ENCODE peak calls at places on chromosome 11, in four cellular contexts. One of them, this sample, is unnamed.

GRCh38 chr11:21785351-21785750 is 407.5 kb upstream of the ANO5 start:
- DNase-seq in hepatocyte: no peak
- DNase-seq in spleen: no peak
- DNase-seq in sigmoid colon: no peak
- DNase-seq in this sample: no peak

GRCh38 chr11:10654211-10655150 is 39.1 kb downstream of the IRAG1 start:
- DNase-seq in hepatocyte: peak; percentile 68
- DNase-seq in spleen: no peak
- DNase-seq in sigmoid colon: peak; percentile 55
- DNase-seq in this sample: no peak

GRCh38 chr11:107591446-107592236 is 694 bp downstream of the ELMOD1 start:
- DNase-seq in hepatocyte: peak; percentile 35
- DNase-seq in spleen: no peak
- DNase-seq in sigmoid colon: no peak
- DNase-seq in this sample: no peak

GRCh38 chr11:107705027-107705426 is 6.8 kb downstream of the SLN start:
- DNase-seq in hepatocyte: no peak
- DNase-seq in spleen: no peak
- DNase-seq in sigmoid colon: no peak
- DNase-seq in this sample: no peak

GRCh38 chr11:44356351-44356750 is 46.4 kb upstream of the ALX4 start:
- DNase-seq in hepatocyte: no peak
- DNase-seq in spleen: no peak
- DNase-seq in sigmoid colon: no peak
- DNase-seq in this sample: no peak

GRCh38 chr11:122202161-122202950 is 86.3 kb upstream of the BLID start:
- DNase-seq in hepatocyte: peak; percentile 38
- DNase-seq in spleen: no peak
- DNase-seq in sigmoid colon: peak; percentile 71
- DNase-seq in this sample: no peak

GRCh38 chr11:114157476-114158050 is 98.1 kb downstream of the ZBTB16 start:
- DNase-seq in hepatocyte: no peak
- DNase-seq in spleen: no peak
- DNase-seq in sigmoid colon: peak; percentile 68
- DNase-seq in this sample: no peak

GRCh38 chr11:19660076-19660475 is 52.6 kb upstream of the NAV2 start:
- DNase-seq in hepatocyte: peak; percentile 67
- DNase-seq in spleen: no peak
- DNase-seq in sigmoid colon: no peak
- DNase-seq in this sample: peak; percentile 78

GRCh38 chr11:74739546-74740270 is 8.5 kb upstream of the CHRDL2 start:
- DNase-seq in hepatocyte: peak; percentile 80
- DNase-seq in spleen: no peak
- DNase-seq in sigmoid colon: no peak
- DNase-seq in this sample: no peak

GRCh38 chr11:45801723-45802315 is 3.1 kb upstream of the SLC35C1 start:
- DNase-seq in hepatocyte: no peak
- DNase-seq in spleen: no peak
- DNase-seq in sigmoid colon: peak; percentile 34
- DNase-seq in this sample: no peak

GRCh38 chr11:67439321-67440228 is 2.1 kb upstream of the PTPRCAP start:
- DNase-seq in hepatocyte: no peak
- DNase-seq in spleen: no peak
- DNase-seq in sigmoid colon: no peak
- DNase-seq in this sample: peak; percentile 55

GRCh38 chr11:70423523-70424505 is 25.5 kb downstream of the CTTN start:
- DNase-seq in hepatocyte: no peak
- DNase-seq in spleen: no peak
- DNase-seq in sigmoid colon: no peak
- DNase-seq in this sample: no peak

GRCh38 chr11:111157571-111157970 is 88.0 kb upstream of the POU2AF2 start:
- DNase-seq in hepatocyte: no peak
- DNase-seq in spleen: no peak
- DNase-seq in sigmoid colon: no peak
- DNase-seq in this sample: no peak

GRCh38 chr11:82747471-82747870 is 13.8 kb upstream of the FAM181B start:
- DNase-seq in hepatocyte: no peak
- DNase-seq in spleen: no peak
- DNase-seq in sigmoid colon: no peak
- DNase-seq in this sample: no peak

GRCh38 chr11:34977039-34977906 is 60.9 kb downstream of the PDHX start:
- DNase-seq in hepatocyte: no peak
- DNase-seq in spleen: no peak
- DNase-seq in sigmoid colon: no peak
- DNase-seq in this sample: no peak

GRCh38 chr11:88482871-88483301 is 145.3 kb upstream of the CTSC start:
- DNase-seq in hepatocyte: no peak
- DNase-seq in spleen: no peak
- DNase-seq in sigmoid colon: no peak
- DNase-seq in this sample: no peak

GRCh38 chr11:42901084-42901483 is 410.7 kb upstream of the API5 start:
- DNase-seq in hepatocyte: no peak
- DNase-seq in spleen: no peak
- DNase-seq in sigmoid colon: no peak
- DNase-seq in this sample: no peak

GRCh38 chr11:69337211-69337721 is 43.3 kb downstream of the MYEOV start:
- DNase-seq in hepatocyte: peak; percentile 58
- DNase-seq in spleen: no peak
- DNase-seq in sigmoid colon: no peak
- DNase-seq in this sample: no peak

GRCh38 chr11:128610765-128611617 is 23.6 kb upstream of the ETS1 start:
- DNase-seq in hepatocyte: no peak
- DNase-seq in spleen: peak; percentile 94
- DNase-seq in sigmoid colon: no peak
- DNase-seq in this sample: no peak

GRCh38 chr11:78653294-78653909 is 78.7 kb upstream of the NARS2 start:
- DNase-seq in hepatocyte: no peak
- DNase-seq in spleen: no peak
- DNase-seq in sigmoid colon: no peak
- DNase-seq in this sample: no peak

GRCh38 chr11:26987726-26988125 is 6.2 kb upstream of the FIBIN start:
- DNase-seq in hepatocyte: no peak
- DNase-seq in spleen: no peak
- DNase-seq in sigmoid colon: no peak
- DNase-seq in this sample: no peak

GRCh38 chr11:107370390-107370789 is 87.2 kb downstream of the CWF19L2 start:
- DNase-seq in hepatocyte: no peak
- DNase-seq in spleen: no peak
- DNase-seq in sigmoid colon: no peak
- DNase-seq in this sample: no peak

GRCh38 chr11:117759305-117759704 is 37.7 kb downstream of the DSCAML1 start:
- DNase-seq in hepatocyte: no peak
- DNase-seq in spleen: no peak
- DNase-seq in sigmoid colon: no peak
- DNase-seq in this sample: no peak

GRCh38 chr11:21909145-21909544 is 283.7 kb upstream of the ANO5 start:
- DNase-seq in hepatocyte: peak; percentile 21
- DNase-seq in spleen: no peak
- DNase-seq in sigmoid colon: no peak
- DNase-seq in this sample: no peak

GRCh38 chr11:64059339-64060176 is 23.8 kb downstream of the FLRT1 start:
- DNase-seq in hepatocyte: no peak
- DNase-seq in spleen: no peak
- DNase-seq in sigmoid colon: no peak
- DNase-seq in this sample: no peak
- H3K27me3 ChIP-seq in hepatocyte: peaks cover 7% of the 10 kb centered on the region
- H3K27me3 ChIP-seq in spleen: peaks cover 37% of the 10 kb centered on the region
- H3K27me3 ChIP-seq in sigmoid colon: no peaks in the 10 kb centered on the region
- H3K27me3 ChIP-seq in this sample: peaks cover 3% of the 10 kb centered on the region

DNA sequence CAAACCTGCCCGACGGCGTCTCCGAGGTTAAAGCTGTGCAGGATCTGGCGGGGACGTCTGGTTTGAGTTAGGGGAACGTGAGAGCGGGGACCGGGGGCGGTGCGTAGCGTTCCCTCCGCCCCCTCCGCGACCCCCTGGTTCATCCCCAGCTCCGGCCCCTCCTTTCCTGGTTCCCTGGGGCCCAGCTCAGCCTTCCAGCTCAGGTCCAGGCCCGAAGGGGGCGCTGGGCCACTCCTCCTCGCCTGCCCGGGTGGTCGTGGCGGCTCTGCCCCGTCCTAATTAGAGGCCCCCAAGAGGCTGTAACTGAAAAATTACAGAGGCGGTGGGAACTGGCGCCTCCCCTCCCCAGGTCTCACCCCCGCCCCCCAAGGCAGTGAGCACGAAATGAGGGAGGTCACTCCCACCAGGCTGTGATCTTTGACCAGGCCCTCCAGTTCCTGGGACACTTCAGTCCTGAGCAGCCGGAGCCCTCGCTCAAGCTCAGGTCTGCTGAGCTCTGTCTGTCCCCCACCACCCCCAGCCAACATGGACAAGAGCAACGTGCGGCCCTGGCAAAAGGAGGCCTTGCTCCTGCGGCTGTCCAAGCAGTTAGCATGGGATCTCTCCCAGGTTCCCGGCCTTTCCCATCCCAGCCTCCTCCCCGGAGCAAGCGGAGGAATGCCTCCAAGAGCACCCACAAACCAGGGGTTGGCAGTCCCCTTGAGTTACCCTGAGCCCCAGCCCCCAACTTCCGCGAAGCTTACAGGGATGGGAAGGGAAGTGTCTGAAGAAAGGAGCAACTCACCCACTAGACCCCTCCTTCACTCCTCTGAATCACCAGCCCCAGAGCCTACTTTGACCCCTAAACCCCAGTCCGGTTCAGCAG is 3.3 kb downstream of the CD248 start:
- DNase-seq in hepatocyte: peak; percentile 86
- DNase-seq in spleen: peak; percentile 82
- DNase-seq in sigmoid colon: no peak
- DNase-seq in this sample: peak; percentile 68
- TF ChIP-seq CTCF in hepatocyte: peak; percentile 52
- TF ChIP-seq CTCF in spleen: no peak
- TF ChIP-seq CTCF in sigmoid colon: no peak
- TF ChIP-seq CTCF in this sample: no peak

DNA sequence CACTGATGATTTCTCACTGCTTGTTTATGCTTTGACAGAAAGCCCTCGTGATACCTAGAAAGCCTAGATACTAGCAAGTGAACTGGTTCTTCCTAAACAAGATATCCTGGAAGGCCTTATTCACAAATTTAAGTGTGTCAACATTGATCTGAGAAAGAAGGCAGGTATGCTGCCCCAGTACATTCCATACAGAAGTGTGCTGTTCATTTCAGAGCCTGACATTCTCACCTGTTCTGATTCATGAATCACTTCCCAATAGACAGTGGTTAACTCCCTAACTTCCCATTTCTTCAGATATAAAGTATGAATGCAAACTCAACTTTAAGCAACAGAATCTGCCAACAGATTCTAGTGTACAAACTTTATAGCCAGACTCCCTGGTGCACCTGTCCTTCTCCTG is 15.5 kb upstream of the RASSF10 start:
- DNase-seq in hepatocyte: no peak
- DNase-seq in spleen: no peak
- DNase-seq in sigmoid colon: no peak
- DNase-seq in this sample: no peak
- H3K27me3 ChIP-seq in hepatocyte: no peaks in the 10 kb centered on the region
- H3K27me3 ChIP-seq in spleen: no peaks in the 10 kb centered on the region
- H3K27me3 ChIP-seq in sigmoid colon: no peaks in the 10 kb centered on the region
- H3K27me3 ChIP-seq in this sample: no peaks in the 10 kb centered on the region

GRCh38 chr11:120137611-120138521 is at the start of gene TRIM29:
- DNase-seq in hepatocyte: peak; percentile 68
- DNase-seq in spleen: peak; percentile 64
- DNase-seq in sigmoid colon: peak; percentile 48
- DNase-seq in this sample: peak; percentile 86
- TF ChIP-seq CTCF in hepatocyte: no peak
- TF ChIP-seq CTCF in spleen: no peak
- TF ChIP-seq CTCF in sigmoid colon: no peak
- TF ChIP-seq CTCF in this sample: peak; percentile 25

GRCh38 chr11:3217751-3218482 is 696 bp downstream of the MRGPRG start:
- DNase-seq in hepatocyte: no peak
- DNase-seq in spleen: peak; percentile 71
- DNase-seq in sigmoid colon: peak; percentile 62
- DNase-seq in this sample: no peak
- H3K27me3 ChIP-seq in hepatocyte: no peaks in the 10 kb centered on the region
- H3K27me3 ChIP-seq in spleen: peaks cover 24% of the 10 kb centered on the region
- H3K27me3 ChIP-seq in sigmoid colon: peaks cover 5% of the 10 kb centered on the region
- H3K27me3 ChIP-seq in this sample: peaks cover 41% of the 10 kb centered on the region

GRCh38 chr11:133249065-133249464 is 283.2 kb downstream of the OPCML start:
- DNase-seq in hepatocyte: no peak
- DNase-seq in spleen: no peak
- DNase-seq in sigmoid colon: no peak
- DNase-seq in this sample: no peak

GRCh38 chr11:133238455-133238854 is 293.8 kb downstream of the OPCML start:
- DNase-seq in hepatocyte: peak; percentile 60
- DNase-seq in spleen: no peak
- DNase-seq in sigmoid colon: no peak
- DNase-seq in this sample: no peak

GRCh38 chr11:133239530-133239929 is 292.8 kb downstream of the OPCML start:
- DNase-seq in hepatocyte: no peak
- DNase-seq in spleen: no peak
- DNase-seq in sigmoid colon: no peak
- DNase-seq in this sample: no peak

GRCh38 chr11:133240908-133241307 is 291.4 kb downstream of the OPCML start:
- DNase-seq in hepatocyte: no peak
- DNase-seq in spleen: no peak
- DNase-seq in sigmoid colon: no peak
- DNase-seq in this sample: no peak

GRCh38 chr11:133243832-133244231 is 288.5 kb downstream of the OPCML start:
- DNase-seq in hepatocyte: no peak
- DNase-seq in spleen: no peak
- DNase-seq in sigmoid colon: no peak
- DNase-seq in this sample: no peak
- TF ChIP-seq CTCF in hepatocyte: no peak
- TF ChIP-seq CTCF in spleen: no peak
- TF ChIP-seq CTCF in sigmoid colon: no peak
- TF ChIP-seq CTCF in this sample: no peak

DNA sequence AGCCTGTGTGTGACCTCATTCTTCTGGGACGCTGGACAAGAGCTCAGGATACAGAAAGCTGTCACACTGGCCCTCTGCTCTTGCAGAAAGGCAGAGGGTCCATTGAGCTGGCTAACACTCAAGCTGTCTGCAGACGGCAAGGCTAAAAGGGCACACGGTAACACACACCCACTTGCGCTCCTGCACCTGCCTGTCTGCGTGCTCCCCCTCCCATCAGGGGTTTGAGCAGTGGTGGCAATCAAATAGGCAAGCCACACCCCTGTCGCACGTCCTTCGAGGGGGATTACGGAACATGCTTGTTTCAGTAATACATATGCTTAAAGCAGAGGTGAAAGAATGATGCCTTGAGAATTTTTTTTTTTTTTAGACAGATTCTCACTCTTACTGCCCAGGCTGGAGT is 7.1 kb upstream of the QSER1 start:
- DNase-seq in hepatocyte: no peak
- DNase-seq in spleen: no peak
- DNase-seq in sigmoid colon: no peak
- DNase-seq in this sample: no peak
- H3K27me3 ChIP-seq in hepatocyte: no peaks in the 10 kb centered on the region
- H3K27me3 ChIP-seq in spleen: no peaks in the 10 kb centered on the region
- H3K27me3 ChIP-seq in sigmoid colon: no peaks in the 10 kb centered on the region
- H3K27me3 ChIP-seq in this sample: no peaks in the 10 kb centered on the region

DNA sequence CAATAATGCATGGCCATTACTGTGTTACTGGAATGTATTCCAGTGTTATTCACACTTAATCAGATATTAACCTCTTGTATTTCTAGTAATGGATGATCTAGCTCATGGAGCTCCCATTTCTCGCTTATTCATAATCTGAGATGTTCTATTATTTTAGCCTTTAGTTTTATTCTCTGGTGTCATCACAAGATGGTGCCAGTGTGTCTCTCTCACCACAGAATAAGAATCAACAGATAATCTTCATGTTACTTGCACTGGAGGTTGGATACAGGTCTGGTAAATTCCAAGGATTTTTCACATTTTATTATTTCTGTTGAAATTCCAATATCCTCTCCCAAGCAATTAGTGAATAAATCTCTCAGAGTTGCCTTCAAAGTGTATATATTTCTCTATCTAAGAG is 74.6 kb downstream of the CASP12 start:
- DNase-seq in hepatocyte: no peak
- DNase-seq in spleen: no peak
- DNase-seq in sigmoid colon: no peak
- DNase-seq in this sample: no peak
- TF ChIP-seq CTCF in hepatocyte: no peak
- TF ChIP-seq CTCF in spleen: no peak
- TF ChIP-seq CTCF in sigmoid colon: no peak
- TF ChIP-seq CTCF in this sample: no peak